ENCODE peak calls at places on chromosomes 12 and 14, in eight cellular contexts. P is T-helper 17 cell; K is SW 1271; Y is NCI-H748 treated with DMSO at 0.1 percent for 48 hours; J is amygdala; S is activated T-helper 1 cell treated with anti-CD3 and anti-CD28 coated beads, Interleukin-2, amount 50 U/mL, for 16 hours; D is stimulated activated CD8-positive, alpha-beta memory T cell treated with anti-CD3 and anti-CD28 coated beads, Interleukin-4, amount 100 ng/mL, for 24 hours; G is EL. W is an unnamed sample.

GRCh38 chr12:118633071-118633470 is 256.7 kb downstream of the SUDS3 start:
- DNase-seq in J (no peak), K (no peak), D (no peak), S (no peak), P (no peak), Y (no peak), G (no peak), W (no peak)

GRCh38 chr12:1912580-1913376 is 5.7 kb downstream of the CACNA2D4 start:
- DNase-seq in Y (no peak), K (no peak), G (peak), P (no peak), J (no peak), D (no peak), S (no peak), W (peak)

GRCh38 chr14:42222924-42223471 is 616.3 kb downstream of the LRFN5 start:
- DNase-seq in D (no peak), Y (peak), J (peak), S (no peak), G (peak), P (no peak), K (no peak), W (peak)

GRCh38 chr12:54381136-54381535 is 3.4 kb downstream of the ZNF385A start:
- DNase-seq in K (no peak), G (no peak), P (no peak), J (no peak), S (no peak), Y (no peak), D (no peak), W (no peak)

GRCh38 chr14:100523131-100523530 is 64.1 kb downstream of the BEGAIN start:
- DNase-seq in S (no peak), G (no peak), P (no peak), K (no peak), Y (no peak), D (no peak), J (no peak), W (no peak)

GRCh38 chr12:25320123-25321006 is 69.6 kb upstream of the KRAS start:
- DNase-seq in D (no peak), K (no peak), P (no peak), Y (no peak), G (no peak), J (no peak), S (no peak), W (peak)

GRCh38 chr12:64392221-64392620 is 1.7 kb upstream of the C12orf56 start:
- DNase-seq in S (no peak), D (no peak), Y (no peak), K (peak), J (no peak), G (peak), P (no peak), W (peak)

GRCh38 chr12:32881702-32882101 is 14.9 kb downstream of the PKP2 start:
- DNase-seq in G (no peak), D (no peak), Y (no peak), S (no peak), P (no peak), J (no peak), K (no peak), W (no peak)

GRCh38 chr14:94665121-94665520 is 52.9 kb downstream of the SERPINA3 start:
- DNase-seq in J (no peak), Y (no peak), D (no peak), G (peak), K (no peak), S (no peak), P (no peak), W (peak)